ENCODE peak calls at places on chromosome 4, in five cellular contexts. S, H, E, X and W are unnamed samples.

GRCh38 chr4:82044141-82044993 is 329.4 kb downstream of the HNRNPD start:
- DNase-seq in S (peak), H (no peak), E (peak), X (peak), W (peak)

GRCh38 chr4:27662426-27662825 is 801.8 kb downstream of the STIM2 start:
- DNase-seq in S (no peak), H (no peak), E (no peak), X (no peak), W (no peak)

GRCh38 chr4:96912731-96913130 is 1072.8 kb downstream of the PDHA2 start:
- DNase-seq in S (no peak), H (no peak), E (no peak), X (no peak), W (no peak)

GRCh38 chr4:14023036-14023435 is 395.5 kb upstream of the BOD1L1 start:
- DNase-seq in S (no peak), H (no peak), E (no peak), X (no peak), W (no peak)

GRCh38 chr4:73864365-73864764 is 4.8 kb upstream of the CXCL1 start:
- DNase-seq in S (no peak), H (no peak), E (no peak), X (no peak), W (no peak)

GRCh38 chr4:71878388-71878787 is 94.5 kb upstream of the GC start:
- DNase-seq in S (no peak), H (no peak), E (no peak), X (no peak), W (no peak)

GRCh38 chr4:129323630-129324029 is 227.7 kb downstream of the C4orf33 start:
- DNase-seq in S (no peak), H (no peak), E (no peak), X (no peak), W (no peak)

GRCh38 chr4:78293841-78294301 is 236.7 kb downstream of the FRAS1 start:
- DNase-seq in S (no peak), H (no peak), E (no peak), X (no peak), W (no peak)

GRCh38 chr4:115711575-115711974 is 598.2 kb upstream of the NDST4 start:
- DNase-seq in S (no peak), H (no peak), E (no peak), X (no peak), W (no peak)

GRCh38 chr4:110075083-110075738 is 123.2 kb downstream of the ELOVL6 start:
- DNase-seq in S (no peak), H (no peak), E (no peak), X (no peak), W (no peak)

GRCh38 chr4:71338846-71339593 is at the start of gene SLC4A4:
- DNase-seq in S (no peak), H (no peak), E (no peak), X (no peak), W (no peak)

GRCh38 chr4:181254771-181255170 is 988.4 kb upstream of the TENM3 start:
- DNase-seq in S (no peak), H (no peak), E (no peak), X (no peak), W (no peak)

GRCh38 chr4:40525811-40526598 is 103.7 kb downstream of the RBM47 start:
- DNase-seq in S (peak), H (peak), E (no peak), X (no peak), W (no peak)

GRCh38 chr4:74423101-74423500 is 21.8 kb upstream of the AREG start:
- DNase-seq in S (no peak), H (no peak), E (peak), X (no peak), W (no peak)

GRCh38 chr4:87093443-87094123 is 126.8 kb downstream of the KLHL8 start:
- DNase-seq in S (no peak), H (peak), E (no peak), X (no peak), W (peak)

GRCh38 chr4:24643774-24644520 is 59.6 kb upstream of the DHX15 start:
- DNase-seq in S (no peak), H (no peak), E (no peak), X (no peak), W (no peak)

GRCh38 chr4:39706829-39707511 is 9.0 kb downstream of the UBE2K start:
- DNase-seq in S (no peak), H (no peak), E (no peak), X (no peak), W (no peak)

GRCh38 chr4:56757270-56757746 is 64.2 kb downstream of the SPINK2 start:
- DNase-seq in S (no peak), H (peak), E (no peak), X (peak), W (no peak)

GRCh38 chr4:7240341-7240740 is 48.0 kb downstream of the SORCS2 start:
- DNase-seq in S (no peak), H (no peak), E (no peak), X (peak), W (no peak)

GRCh38 chr4:128583753-128584712 is 225.5 kb upstream of the JADE1 start:
- DNase-seq in S (no peak), H (no peak), E (no peak), X (peak), W (no peak)

GRCh38 chr4:137545461-137545861 is 13.2 kb upstream of the PCDH18 start:
- DNase-seq in S (peak), H (no peak), E (no peak), X (no peak), W (no peak)

GRCh38 chr4:123116412-123116811 is 194.0 kb upstream of the NUDT6 start:
- DNase-seq in S (no peak), H (no peak), E (no peak), X (no peak), W (no peak)

GRCh38 chr4:112938461-112939058 is 110.9 kb upstream of the ANK2 start:
- DNase-seq in S (no peak), H (peak), E (no peak), X (no peak), W (no peak)

GRCh38 chr4:1216869-1217294 is 32.0 kb downstream of the CTBP1 start:
- DNase-seq in S (no peak), H (no peak), E (no peak), X (peak), W (no peak)
- H3K27ac ChIP-seq in S (no peak), H (no peak), E (no peak), X (peak), W (no peak)

GRCh38 chr4:142434519-142435224 is 411.4 kb downstream of the INPP4B start:
- DNase-seq in S (no peak), H (no peak), E (no peak), X (no peak), W (no peak)
- TF ChIP-seq CTCF in S (no peak), H (no peak), E (no peak), X (no peak), W (no peak)

GRCh38 chr4:155639674-155640529 is 26.7 kb upstream of the GUCY1A1 start:
- DNase-seq in S (no peak), H (no peak), E (no peak), X (no peak), W (no peak)
- H3K4me3 ChIP-seq in S (no peak), H (no peak), E (no peak), X (no peak), W (no peak)

GRCh38 chr4:152946460-152946859 is 10.3 kb downstream of the FHDC1 start:
- DNase-seq in S (no peak), H (no peak), E (no peak), X (no peak), W (no peak)
- H3K27ac ChIP-seq in S (no peak), H (no peak), E (no peak), X (no peak), W (no peak)

GRCh38 chr4:145891958-145892357 is 46.7 kb downstream of the ZNF827 start:
- DNase-seq in S (no peak), H (no peak), E (no peak), X (no peak), W (no peak)
- TF ChIP-seq CTCF in S (no peak), H (no peak), E (no peak), X (no peak), W (no peak)

GRCh38 chr4:148059617-148060180 is 327.8 kb downstream of the ARHGAP10 start:
- DNase-seq in S (no peak), H (no peak), E (no peak), X (no peak), W (no peak)
- H3K4me3 ChIP-seq in S (no peak), H (no peak), E (no peak), X (no peak), W (no peak)

DNA sequence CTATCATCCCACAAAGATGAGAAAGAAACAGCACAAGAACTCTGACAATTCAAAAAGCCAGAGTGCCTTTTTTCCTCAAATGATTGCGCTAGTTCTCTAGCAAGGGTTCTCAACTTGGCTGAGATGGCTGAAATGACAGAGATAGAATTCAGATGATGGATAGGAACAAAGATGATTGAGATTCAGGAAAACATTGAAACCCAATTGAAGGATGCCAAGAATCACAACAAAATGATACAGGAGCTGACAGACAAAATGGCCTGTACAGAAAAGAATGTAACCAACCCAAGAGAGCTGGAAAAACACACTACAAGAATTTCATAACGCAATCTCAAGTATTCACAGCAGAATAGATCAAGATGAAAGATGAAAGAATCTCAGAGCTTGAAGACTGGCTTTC is 51.7 kb upstream of the MMAA start:
- DNase-seq in S (no peak), H (no peak), E (no peak), X (no peak), W (no peak)
- H3K27ac ChIP-seq in S (no peak), H (no peak), E (no peak), X (no peak), W (no peak)

DNA sequence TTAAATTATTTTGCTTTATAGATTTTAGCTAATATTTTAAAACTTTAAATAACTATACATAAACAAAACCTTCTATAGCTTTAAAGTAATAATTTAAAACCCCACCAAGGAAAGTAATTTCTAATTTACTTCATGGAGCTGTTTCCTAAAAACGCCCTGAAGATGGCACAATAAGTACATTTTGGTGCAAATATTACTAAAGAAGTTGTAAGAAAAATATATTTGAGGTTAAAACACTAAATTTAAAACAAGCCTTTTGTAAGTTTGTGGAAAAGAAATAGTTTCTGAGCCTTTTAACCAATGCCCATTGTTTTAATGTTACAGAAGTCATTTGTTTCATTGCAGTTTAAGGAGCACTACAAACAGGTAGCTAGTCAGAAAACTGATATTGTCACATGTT is 137.4 kb upstream of the AGA start:
- DNase-seq in S (no peak), H (no peak), E (no peak), X (no peak), W (no peak)
- TF ChIP-seq CTCF in S (no peak), H (peak), E (no peak), X (no peak), W (peak)

GRCh38 chr4:15470149-15470520 is 453 bp downstream of the CC2D2A start:
- DNase-seq in S (no peak), H (no peak), E (no peak), X (no peak), W (no peak)
- H3K4me3 ChIP-seq in S (peak), H (peak), E (peak), X (peak), W (peak)